ENCODE peak calls at places on chromosomes 5 and 9, in seven cellular contexts. L is stomach, G is HepG2, P is tibial artery, R is fibroblast of mammary gland, B is colonic mucosa, M is AG04450. U is an unnamed sample.

GRCh38 chr9:111287127-111287526 is 42.9 kb downstream of the OR2K2 start:
- DNase-seq in L (no peak), G (no peak), P (no peak), R (peak), B (no peak), M (peak), U (no peak)

GRCh38 chr9:70428781-70429180 is 14.3 kb upstream of the KLF9 start:
- DNase-seq in L (no peak), G (no peak), P (no peak), R (peak), B (no peak), M (no peak), U (no peak)

GRCh38 chr9:88987646-88988045 is 3.6 kb upstream of the S1PR3 start:
- DNase-seq in L (no peak), G (no peak), P (no peak), R (no peak), B (no peak), M (no peak), U (no peak)

GRCh38 chr5:73540192-73540591 is 25.2 kb downstream of the ANKRA2 start:
- DNase-seq in L (no peak), G (peak), P (no peak), R (peak), B (no peak), M (no peak), U (peak)

GRCh38 chr9:79610019-79610760 is 38.4 kb downstream of the TLE4 start:
- DNase-seq in L (no peak), G (no peak), P (no peak), R (peak), B (no peak), M (no peak), U (no peak)

GRCh38 chr9:75176037-75176436 is 87.7 kb downstream of the OSTF1 start:
- DNase-seq in L (no peak), G (no peak), P (no peak), R (no peak), B (no peak), M (no peak), U (no peak)

GRCh38 chr9:128369024-128369706 is 2.0 kb upstream of the URM1 start:
- DNase-seq in L (no peak), G (no peak), P (no peak), R (no peak), B (no peak), M (no peak), U (no peak)

GRCh38 chr5:93433422-93433821 is 147.6 kb downstream of the NR2F1-AS1 start:
- DNase-seq in L (no peak), G (no peak), P (no peak), R (peak), B (no peak), M (peak), U (no peak)

GRCh38 chr5:178241688-178242231 is 9.2 kb upstream of the PHYKPL start:
- DNase-seq in L (no peak), G (no peak), P (no peak), R (no peak), B (no peak), M (no peak), U (no peak)

GRCh38 chr5:111762895-111763294 is 5.9 kb upstream of the NREP start:
- DNase-seq in L (no peak), G (no peak), P (no peak), R (no peak), B (no peak), M (no peak), U (no peak)

GRCh38 chr9:93268551-93269314 is 84.8 kb downstream of the WNK2 start:
- DNase-seq in L (peak), G (no peak), P (peak), R (no peak), B (peak), M (no peak), U (peak)

GRCh38 chr9:22107202-22107601 is 98.1 kb upstream of the CDKN2B start:
- DNase-seq in L (no peak), G (no peak), P (no peak), R (no peak), B (no peak), M (no peak), U (no peak)

GRCh38 chr5:14806452-14806851 is 65.1 kb downstream of the ANKH start:
- DNase-seq in L (no peak), G (no peak), P (no peak), R (peak), B (no peak), M (peak), U (peak)

GRCh38 chr9:22156586-22156985 is 147.5 kb upstream of the CDKN2B start:
- DNase-seq in L (no peak), G (no peak), P (no peak), R (no peak), B (no peak), M (no peak), U (no peak)

GRCh38 chr5:73391441-73391871 is 57.1 kb downstream of the FOXD1 start:
- DNase-seq in L (no peak), G (no peak), P (no peak), R (peak), B (no peak), M (no peak), U (no peak)

GRCh38 chr5:131528682-131529081 is 106.3 kb downstream of the RAPGEF6 start:
- DNase-seq in L (no peak), G (no peak), P (no peak), R (no peak), B (no peak), M (no peak), U (no peak)

GRCh38 chr5:57841671-57842375 is 359.2 kb upstream of the ACTBL2 start:
- DNase-seq in L (no peak), G (no peak), P (no peak), R (peak), B (no peak), M (peak), U (no peak)

GRCh38 chr9:133238272-133238850 is 29.3 kb upstream of the OBP2B start:
- DNase-seq in L (peak), G (peak), P (no peak), R (peak), B (peak), M (no peak), U (no peak)

GRCh38 chr9:96069821-96070220 is 194.3 kb downstream of the ERCC6L2 start:
- DNase-seq in L (no peak), G (no peak), P (no peak), R (no peak), B (no peak), M (no peak), U (no peak)

GRCh38 chr5:164627051-164627450 is 1121.6 kb downstream of the MAT2B start:
- DNase-seq in L (no peak), G (no peak), P (no peak), R (peak), B (no peak), M (no peak), U (no peak)

GRCh38 chr5:157955541-157956172 is 96.7 kb upstream of the CLINT1 start:
- DNase-seq in L (no peak), G (no peak), P (no peak), R (no peak), B (no peak), M (no peak), U (no peak)

GRCh38 chr9:75088646-75089368 is 493 bp downstream of the OSTF1 start:
- DNase-seq in L (peak), G (peak), P (peak), R (peak), B (peak), M (no peak), U (peak)

GRCh38 chr9:110918316-110919054 is 119.8 kb downstream of the LPAR1 start:
- DNase-seq in L (no peak), G (no peak), P (no peak), R (peak), B (no peak), M (peak), U (no peak)

GRCh38 chr5:1004598-1005361 is 3.8 kb upstream of the NKD2 start:
- DNase-seq in L (peak), G (no peak), P (peak), R (peak), B (peak), M (no peak), U (peak)

GRCh38 chr5:34865131-34865530 is 26.2 kb downstream of the TTC23L start:
- DNase-seq in L (no peak), G (no peak), P (no peak), R (no peak), B (no peak), M (no peak), U (no peak)

GRCh38 chr5:151670953-151671636 is 15.6 kb downstream of the SPARC start:
- DNase-seq in L (no peak), G (no peak), P (peak), R (peak), B (no peak), M (no peak), U (no peak)

GRCh38 chr5:173973614-173973969 is 15.4 kb upstream of the C5orf47 start:
- DNase-seq in L (peak), G (no peak), P (no peak), R (no peak), B (no peak), M (no peak), U (peak)

GRCh38 chr5:178624626-178625546 is 2.0 kb downstream of the CLK4 start:
- DNase-seq in L (no peak), G (no peak), P (no peak), R (peak), B (no peak), M (no peak), U (no peak)

GRCh38 chr5:109476292-109476691 is 66.5 kb upstream of the PJA2 start:
- DNase-seq in L (no peak), G (no peak), P (no peak), R (no peak), B (no peak), M (no peak), U (no peak)

GRCh38 chr5:168472329-168472728 is 13.9 kb upstream of the RARS1 start:
- DNase-seq in L (no peak), G (no peak), P (no peak), R (peak), B (no peak), M (peak), U (no peak)

GRCh38 chr9:71025728-71026127 is 95.7 kb downstream of the TRPM3 start:
- DNase-seq in L (no peak), G (no peak), P (no peak), R (no peak), B (no peak), M (no peak), U (no peak)

GRCh38 chr5:122144236-122144635 is 14.9 kb downstream of the ZNF474 start:
- DNase-seq in L (no peak), G (no peak), P (no peak), R (no peak), B (no peak), M (no peak), U (no peak)

GRCh38 chr5:180718810-180719453 is 20.9 kb downstream of the OR2Y1 start:
- DNase-seq in L (no peak), G (peak), P (no peak), R (peak), B (no peak), M (peak), U (peak)

GRCh38 chr5:5978501-5979361 is 399.6 kb downstream of the MED10 start:
- DNase-seq in L (no peak), G (no peak), P (peak), R (no peak), B (no peak), M (no peak), U (no peak)

GRCh38 chr9:2066312-2067273 is 51.4 kb downstream of the SMARCA2 start:
- DNase-seq in L (no peak), G (peak), P (no peak), R (peak), B (no peak), M (no peak), U (peak)

GRCh38 chr5:1380910-1381309 is 36.0 kb upstream of the CLPTM1L start:
- DNase-seq in L (no peak), G (no peak), P (no peak), R (no peak), B (no peak), M (no peak), U (peak)

GRCh38 chr9:35820076-35820475 is 5.2 kb upstream of the HINT2 start:
- DNase-seq in L (no peak), G (no peak), P (no peak), R (peak), B (no peak), M (no peak), U (no peak)

GRCh38 chr5:136020383-136021015 is 8.3 kb upstream of the TGFBI start:
- DNase-seq in L (no peak), G (peak), P (no peak), R (peak), B (no peak), M (peak), U (no peak)
- H3K4me3 ChIP-seq in L (no peak), G (no peak), P (no peak), R (no peak), B (no peak), M (no peak), U (no peak)

GRCh38 chr5:123814796-123815479 is 303.0 kb downstream of the CSNK1G3 start:
- DNase-seq in L (no peak), G (no peak), P (no peak), R (peak), B (no peak), M (no peak), U (no peak)
- H3K4me3 ChIP-seq in L (no peak), G (no peak), P (no peak), R (no peak), B (no peak), M (no peak), U (no peak)

GRCh38 chr5:107668933-107669542 is 1.7 kb downstream of the EFNA5 start:
- DNase-seq in L (peak), G (no peak), P (peak), R (no peak), B (peak), M (no peak), U (peak)

GRCh38 chr5:107663697-107664096 is 7.0 kb downstream of the EFNA5 start:
- DNase-seq in L (no peak), G (no peak), P (no peak), R (no peak), B (no peak), M (no peak), U (no peak)

GRCh38 chr5:107665036-107665435 is 5.7 kb downstream of the EFNA5 start:
- DNase-seq in L (no peak), G (no peak), P (no peak), R (no peak), B (no peak), M (no peak), U (no peak)

GRCh38 chr5:107668154-107668932 is 2.4 kb downstream of the EFNA5 start:
- DNase-seq in L (no peak), G (no peak), P (no peak), R (no peak), B (no peak), M (no peak), U (no peak)

GRCh38 chr5:107666051-107666655 is 4.6 kb downstream of the EFNA5 start:
- DNase-seq in L (no peak), G (no peak), P (no peak), R (no peak), B (no peak), M (no peak), U (no peak)
- H3K4me3 ChIP-seq in L (no peak), G (no peak), P (no peak), R (no peak), B (no peak), M (no peak), U (no peak)

GRCh38 chr9:69213647-69214046 is 39.6 kb downstream of the TJP2 start:
- DNase-seq in L (no peak), G (no peak), P (no peak), R (no peak), B (no peak), M (no peak), U (no peak)

GRCh38 chr9:69211424-69212036 is 37.5 kb downstream of the TJP2 start:
- DNase-seq in L (no peak), G (no peak), P (no peak), R (no peak), B (no peak), M (no peak), U (no peak)

GRCh38 chr9:69214939-69215338 is 40.9 kb downstream of the TJP2 start:
- DNase-seq in L (no peak), G (peak), P (no peak), R (no peak), B (no peak), M (no peak), U (no peak)

GRCh38 chr9:69218166-69218565 is 44.1 kb downstream of the TJP2 start:
- DNase-seq in L (no peak), G (no peak), P (no peak), R (no peak), B (no peak), M (no peak), U (no peak)

GRCh38 chr9:69215774-69216482 is 41.9 kb downstream of the TJP2 start:
- DNase-seq in L (no peak), G (no peak), P (no peak), R (no peak), B (no peak), M (no peak), U (no peak)
- H3K4me3 ChIP-seq in L (no peak), G (no peak), P (no peak), R (no peak), B (no peak), M (no peak), U (no peak)

GRCh38 chr9:3868466-3868865 is 342.7 kb upstream of the RFX3 start:
- DNase-seq in L (no peak), G (no peak), P (no peak), R (no peak), B (no peak), M (no peak), U (no peak)

GRCh38 chr9:3863114-3863528 is 337.3 kb upstream of the RFX3 start:
- DNase-seq in L (no peak), G (no peak), P (no peak), R (peak), B (no peak), M (no peak), U (no peak)

GRCh38 chr9:3865373-3865772 is 339.6 kb upstream of the RFX3 start:
- DNase-seq in L (no peak), G (no peak), P (no peak), R (peak), B (no peak), M (no peak), U (no peak)

GRCh38 chr9:3863686-3864085 is 337.9 kb upstream of the RFX3 start:
- DNase-seq in L (no peak), G (no peak), P (no peak), R (peak), B (no peak), M (no peak), U (no peak)

DNA sequence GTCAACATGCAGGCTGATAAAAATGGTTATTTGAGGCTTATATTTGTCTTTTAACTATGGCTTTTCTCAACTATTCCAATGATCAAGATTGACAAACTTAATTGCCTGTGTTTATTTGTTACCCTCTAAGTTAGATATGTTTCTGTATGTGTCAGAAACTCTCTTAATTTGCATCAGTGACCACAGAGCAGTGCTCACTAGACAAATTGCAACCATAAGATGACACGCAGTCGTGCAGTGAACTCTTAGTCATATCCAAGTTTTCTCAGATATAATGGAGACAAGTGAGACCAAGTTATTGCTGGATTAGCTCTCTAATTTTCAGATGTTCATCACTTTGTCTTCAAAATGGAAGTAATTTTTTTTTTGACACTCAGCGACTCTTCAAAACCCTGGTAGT is 342.2 kb upstream of the RFX3 start:
- DNase-seq in L (no peak), G (no peak), P (no peak), R (peak), B (no peak), M (no peak), U (no peak)
- H3K4me3 ChIP-seq in L (no peak), G (no peak), P (no peak), R (no peak), B (no peak), M (no peak), U (no peak)

DNA sequence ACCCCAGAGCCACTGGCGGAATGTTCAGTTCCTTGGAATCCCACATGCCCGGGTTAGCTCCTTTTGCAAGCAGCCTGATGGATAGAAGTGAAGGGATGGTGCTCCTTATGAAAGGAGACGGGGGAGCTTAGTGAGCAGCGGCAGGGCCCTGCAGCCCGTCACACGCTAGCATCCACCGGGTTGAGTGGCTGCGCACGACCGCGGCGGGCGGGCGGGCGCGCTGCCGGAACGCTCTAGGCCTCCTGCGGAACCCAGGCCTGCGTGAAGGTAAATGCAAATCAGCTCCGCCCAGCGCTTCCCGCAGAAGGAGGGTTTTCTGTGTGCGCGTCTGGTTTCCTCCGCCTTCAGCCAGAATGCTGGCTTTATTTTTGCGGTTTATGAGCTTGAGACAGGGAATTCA is 19.8 kb downstream of the IL12B start:
- DNase-seq in L (peak), G (no peak), P (no peak), R (no peak), B (peak), M (no peak), U (peak)
- H3K4me3 ChIP-seq in L (peak), G (no peak), P (no peak), R (no peak), B (peak), M (no peak), U (peak)

GRCh38 chr9:86298873-86299272 is 16.5 kb upstream of the ISCA1 start:
- DNase-seq in L (no peak), G (no peak), P (no peak), R (peak), B (no peak), M (no peak), U (no peak)
- H3K4me3 ChIP-seq in L (no peak), G (no peak), P (no peak), R (no peak), B (no peak), M (no peak), U (no peak)

GRCh38 chr9:109110326-109111014 is 9.3 kb downstream of the TMEM245 start:
- DNase-seq in L (no peak), G (no peak), P (no peak), R (peak), B (no peak), M (no peak), U (no peak)
- H3K4me3 ChIP-seq in L (no peak), G (no peak), P (peak), R (peak), B (no peak), M (peak), U (no peak)